ENCODE peak calls at places on chromosomes 13 and 19, in four cellular contexts. L is GM12878, T is adrenal gland, X is left lung. G is an unnamed sample. For H3K4me1, the result is how much of the 10 kb centered on the place peaks cover.

GRCh38 chr13:40640845-40641458 is 25.5 kb downstream of the FOXO1 start:
- DNase-seq in X (no peak), T (no peak), L (no peak), G (no peak)

GRCh38 chr13:113981611-113982295 is 7.9 kb upstream of the C13orf46 start:
- DNase-seq in L (no peak), X (no peak), T (no peak), G (peak)

GRCh38 chr13:50357586-50358118 is 342.4 kb downstream of the KCNRG start:
- DNase-seq in X (no peak), T (peak), L (no peak), G (no peak)

GRCh38 chr13:23610187-23610576 is 40.0 kb downstream of the TNFRSF19 start:
- DNase-seq in T (no peak), L (no peak), X (no peak), G (no peak)

GRCh38 chr19:33797821-33798633 is 1.4 kb downstream of the KCTD15 start:
- DNase-seq in T (no peak), X (no peak), L (no peak), G (no peak)

GRCh38 chr13:105196052-105196451 is 1339.4 kb downstream of the EFNB2 start:
- DNase-seq in X (no peak), T (no peak), L (no peak), G (no peak)

GRCh38 chr19:12995596-12996541 is 594 bp downstream of the NFIX start:
- DNase-seq in X (no peak), L (no peak), T (no peak), G (no peak)

GRCh38 chr19:44808463-44809371 is at the start of gene BCAM:
- DNase-seq in L (no peak), T (peak), X (peak), G (no peak)

GRCh38 chr19:52896431-52897148 is 845 bp downstream of the ZNF320 start:
- DNase-seq in T (peak), X (peak), L (no peak), G (no peak)

GRCh38 chr13:62357887-62358645 is 942.4 kb upstream of the PCDH20 start:
- DNase-seq in X (no peak), T (no peak), L (peak), G (no peak)

GRCh38 chr19:58417071-58417470 is 8.6 kb downstream of the ZNF584 start:
- DNase-seq in L (no peak), X (no peak), T (no peak), G (no peak)

GRCh38 chr13:114044486-114044885 is 70.6 kb upstream of the C13orf46 start:
- DNase-seq in X (no peak), L (no peak), T (no peak), G (no peak)

GRCh38 chr13:106083620-106084350 is 451.7 kb downstream of the EFNB2 start:
- DNase-seq in L (no peak), T (no peak), X (no peak), G (no peak)

GRCh38 chr19:12913011-12913561 is 6.0 kb downstream of the SYCE2 start:
- DNase-seq in L (no peak), T (peak), X (no peak), G (no peak)

GRCh38 chr13:30142502-30143211 is 164.7 kb downstream of the KATNAL1 start:
- DNase-seq in L (no peak), X (no peak), T (peak), G (no peak)

GRCh38 chr13:98651716-98652115 is 74.8 kb upstream of the STK24 start:
- DNase-seq in L (no peak), T (no peak), X (no peak), G (no peak)

GRCh38 chr19:35620001-35620400 is 7.5 kb downstream of the HAUS5 start:
- DNase-seq in T (no peak), X (no peak), L (no peak), G (no peak)

GRCh38 chr13:53266757-53267156 is 238.1 kb downstream of the OLFM4 start:
- DNase-seq in T (no peak), L (no peak), X (no peak), G (no peak)

GRCh38 chr13:91347996-91348905 is 764 bp downstream of the MIR17HG start:
- DNase-seq in L (no peak), T (peak), X (peak), G (peak)

GRCh38 chr19:38047641-38048040 is 140.6 kb downstream of the SIPA1L3 start:
- DNase-seq in T (no peak), X (no peak), L (no peak), G (no peak)

GRCh38 chr13:111652676-111653075 is 332.2 kb downstream of the TEX29 start:
- DNase-seq in L (no peak), T (no peak), X (no peak), G (no peak)

GRCh38 chr19:10863107-10863700 is 8.1 kb upstream of the CARM1 start:
- DNase-seq in L (no peak), T (no peak), X (peak), G (no peak)

GRCh38 chr19:52190679-52191293 is 934 bp downstream of the PPP2R1A start:
- DNase-seq in L (no peak), X (no peak), T (peak), G (no peak)

GRCh38 chr19:44951179-44952159 is 3.7 kb upstream of the CLPTM1 start:
- DNase-seq in X (no peak), L (no peak), T (peak), G (peak)

GRCh38 chr13:47803131-47803530 is 197.9 kb downstream of the SUCLA2 start:
- DNase-seq in L (no peak), X (no peak), T (no peak), G (no peak)

GRCh38 chr13:112330479-112331407 is 45.4 kb upstream of the SPACA7 start:
- DNase-seq in L (no peak), T (no peak), X (no peak), G (no peak)

GRCh38 chr13:67014399-67014798 is 215.7 kb downstream of the PCDH9 start:
- DNase-seq in T (no peak), L (no peak), X (no peak), G (no peak)

GRCh38 chr19:17394891-17395415 is 957 bp upstream of the CCDC194 start:
- DNase-seq in X (peak), T (peak), L (no peak), G (peak)

GRCh38 chr13:47478985-47479384 is 522.1 kb downstream of the SUCLA2 start:
- DNase-seq in L (no peak), X (no peak), T (no peak), G (no peak)

GRCh38 chr19:47232422-47233211 is 1.6 kb upstream of the BBC3 start:
- DNase-seq in L (no peak), T (peak), X (no peak), G (no peak)

GRCh38 chr13:51101636-51102218 is 9.3 kb downstream of the C13orf42 start:
- DNase-seq in T (no peak), L (no peak), X (no peak), G (no peak)

GRCh38 chr19:58154287-58154678 is 3.7 kb upstream of the ZNF329 start:
- DNase-seq in L (no peak), T (peak), X (peak), G (no peak)

GRCh38 chr13:30933334-30933681 is 852 bp downstream of the TEX26 start:
- DNase-seq in X (no peak), L (no peak), T (no peak), G (no peak)

DNA sequence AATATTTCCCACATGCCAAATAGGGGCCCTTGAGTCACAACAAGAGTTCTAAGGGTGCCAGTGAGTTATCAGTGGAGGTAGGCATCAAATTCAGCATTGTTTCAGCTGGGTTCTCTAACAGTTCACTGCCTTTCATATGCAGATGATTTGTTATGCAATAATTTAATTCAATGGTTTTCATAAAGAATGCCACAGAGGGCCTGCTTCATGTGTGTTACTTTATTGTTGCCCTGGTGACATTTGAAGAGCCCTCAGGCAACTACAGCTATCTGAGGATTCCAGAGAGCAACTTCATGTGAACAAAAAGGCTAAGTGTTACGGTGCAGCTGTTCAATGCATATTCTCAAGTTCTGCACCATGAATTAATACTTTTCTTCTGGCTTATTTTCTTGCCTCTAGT is 43.1 kb upstream of the STARD13 start:
- DNase-seq in T (no peak), L (no peak), X (no peak), G (no peak)
- H3K27ac ChIP-seq in T (no peak), L (no peak), X (no peak), G (no peak)

GRCh38 chr13:110405597-110406450 is 98.7 kb downstream of the COL4A2 start:
- DNase-seq in L (no peak), X (no peak), T (peak), G (no peak)
- H3K4me1 ChIP-seq in L (under half), X (under half), T (under half), G (under half)

GRCh38 chr19:3034845-3035541 is 5.9 kb upstream of the TLE2 start:
- DNase-seq in T (peak), X (peak), L (peak), G (no peak)
- H3K4me3 ChIP-seq in T (no peak), X (peak), L (peak), G (peak)

GRCh38 chr19:55257461-55258411 is 1.1 kb downstream of the PPP6R1 start:
- DNase-seq in T (no peak), L (no peak), X (no peak), G (peak)
- H3K27ac ChIP-seq in T (peak), L (peak), X (peak), G (peak)

GRCh38 chr13:32737111-32737571 is 150.9 kb downstream of the PDS5B start:
- DNase-seq in L (peak), X (no peak), T (no peak), G (peak)

GRCh38 chr13:32736648-32737047 is 150.4 kb downstream of the PDS5B start:
- DNase-seq in X (no peak), T (no peak), L (no peak), G (no peak)

GRCh38 chr13:32733685-32734084 is 147.4 kb downstream of the PDS5B start:
- DNase-seq in L (no peak), X (no peak), T (no peak), G (no peak)

GRCh38 chr13:32735859-32736258 is 149.6 kb downstream of the PDS5B start:
- DNase-seq in X (no peak), T (no peak), L (no peak), G (no peak)

DNA sequence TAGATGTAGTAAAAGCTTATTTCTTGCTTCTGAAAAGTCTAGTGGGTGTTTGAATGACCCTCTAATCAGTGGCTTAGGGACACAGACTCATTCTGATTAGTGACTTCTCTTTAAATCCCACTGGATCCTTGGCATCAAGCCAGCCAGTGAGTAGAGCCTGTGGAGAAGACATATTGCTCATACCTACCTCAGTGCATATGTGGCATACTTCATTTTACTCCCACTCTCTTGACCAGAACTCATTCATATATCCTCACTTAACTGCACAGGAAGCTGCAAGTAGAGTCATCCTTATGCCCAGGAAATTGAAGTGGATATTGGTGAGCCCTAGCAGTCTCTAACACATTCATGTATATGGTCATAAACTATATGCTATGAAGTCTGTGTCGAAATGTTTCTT is 148.3 kb downstream of the PDS5B start:
- DNase-seq in L (no peak), X (no peak), T (no peak), G (no peak)
- H3K4me1 ChIP-seq in L (under half), X (under half), T (under half), G (under half)

DNA sequence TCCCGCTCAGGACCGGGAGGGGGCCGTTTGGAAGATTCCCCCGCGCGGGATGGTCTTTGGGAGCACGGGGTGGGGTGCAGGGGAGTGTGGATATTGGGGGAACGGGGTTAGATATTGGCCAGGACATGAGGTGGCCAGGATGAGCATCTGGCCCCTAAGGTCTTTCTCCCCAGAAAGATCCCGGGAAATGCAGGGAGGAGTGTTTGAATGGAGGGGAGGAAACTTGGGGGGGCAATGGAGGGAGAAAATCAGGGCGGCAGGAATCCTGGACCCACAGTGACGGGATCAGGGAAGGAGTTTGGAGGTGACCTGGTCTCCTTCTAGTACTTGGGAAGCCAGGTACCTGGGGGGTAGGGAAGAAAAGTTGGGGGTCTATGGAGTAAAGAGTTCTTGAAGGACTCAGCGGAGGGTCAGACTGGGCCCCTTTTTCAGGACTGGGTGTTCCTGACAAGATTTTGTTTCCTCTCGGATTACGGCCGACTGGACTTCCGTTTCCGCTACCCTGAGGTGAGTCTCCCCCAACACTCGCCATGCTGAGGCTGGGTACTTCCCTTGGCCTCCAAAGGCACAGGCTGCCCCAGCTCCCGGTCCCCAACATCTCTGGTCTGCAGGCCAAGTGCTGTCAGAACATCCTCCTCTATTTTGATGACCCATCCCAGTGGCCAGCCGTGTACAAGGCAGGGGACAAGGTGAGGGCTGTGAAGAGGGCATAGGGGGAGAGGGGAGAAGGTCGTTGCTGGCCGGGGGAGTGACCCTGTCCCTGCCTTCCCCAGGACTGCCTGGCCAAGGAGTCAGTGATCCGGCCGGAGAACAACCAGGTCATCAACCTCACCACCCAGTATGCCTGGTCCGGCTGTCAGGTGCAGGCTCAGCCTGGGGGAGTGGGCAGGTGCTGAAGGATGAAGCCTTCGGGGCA is 989 bp downstream of the TMEM145 start:
- DNase-seq in L (no peak), T (no peak), X (no peak), G (no peak)
- H3K4me3 ChIP-seq in L (no peak), T (no peak), X (no peak), G (no peak)

DNA sequence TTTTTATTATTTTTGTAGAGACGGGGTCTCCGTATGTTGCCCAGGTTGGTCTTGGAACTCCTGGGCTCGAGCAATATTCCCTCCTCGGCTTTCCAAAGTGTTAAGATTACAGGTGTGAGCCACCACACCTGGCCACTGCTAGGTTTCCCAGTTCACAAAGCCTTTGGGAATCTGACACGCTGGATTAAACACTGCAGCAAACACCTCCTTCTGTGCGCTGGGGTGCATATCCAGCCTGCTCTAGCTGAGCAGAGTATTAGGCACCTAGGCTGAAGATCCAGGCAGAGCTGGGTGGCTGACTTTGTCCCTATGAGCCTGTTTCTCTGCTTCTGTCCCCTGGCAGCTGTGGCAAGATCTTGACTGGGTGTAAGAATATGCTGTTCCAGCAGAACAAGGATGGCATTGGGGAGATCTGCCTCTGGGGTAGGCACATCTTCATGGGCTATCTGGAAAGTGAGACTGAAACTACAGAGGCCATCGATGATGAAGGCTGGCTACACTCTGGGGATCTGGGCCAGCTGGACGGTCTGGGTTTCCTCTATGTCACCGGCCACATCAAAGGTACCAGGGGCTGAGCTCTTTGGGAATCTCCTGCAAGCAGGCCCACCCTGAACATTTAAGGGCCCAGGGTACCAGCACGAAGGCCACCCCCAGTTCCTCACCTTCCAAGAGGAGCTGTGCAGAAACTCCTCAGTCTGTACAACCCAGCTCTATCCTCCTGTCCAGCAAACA is 49.8 kb downstream of the ACSBG2 start:
- DNase-seq in L (no peak), X (no peak), T (no peak), G (no peak)
- H3K27ac ChIP-seq in L (no peak), X (no peak), T (no peak), G (no peak)